ENCODE peak calls at places on chromosomes 6 and 20, in seven cellular contexts. One of them, this sample, is unnamed.

GRCh38 chr6:147881432-147881831 is 372.9 kb downstream of the SAMD5 start:
- DNase-seq in stomach: no peak
- DNase-seq in tibial nerve: no peak
- DNase-seq in GM12878: no peak
- DNase-seq in suprapubic skin: no peak
- DNase-seq in ovary: no peak
- DNase-seq in SK-N-SH: no peak
- DNase-seq in this sample: no peak

GRCh38 chr6:112939543-112939942 is 592.4 kb downstream of the RFPL4B start:
- DNase-seq in ovary: no peak
- DNase-seq in GM12878: no peak
- DNase-seq in stomach: no peak
- DNase-seq in suprapubic skin: no peak
- DNase-seq in tibial nerve: no peak
- DNase-seq in SK-N-SH: peak; percentile 17
- DNase-seq in this sample: no peak

GRCh38 chr6:152375200-152375599 is 262.0 kb downstream of the SYNE1 start:
- DNase-seq in SK-N-SH: no peak
- DNase-seq in tibial nerve: no peak
- DNase-seq in suprapubic skin: no peak
- DNase-seq in GM12878: no peak
- DNase-seq in ovary: no peak
- DNase-seq in stomach: no peak
- DNase-seq in this sample: no peak

GRCh38 chr6:42864602-42865001 is 14.8 kb upstream of the RPL7L1 start:
- DNase-seq in tibial nerve: no peak
- DNase-seq in SK-N-SH: no peak
- DNase-seq in GM12878: no peak
- DNase-seq in ovary: no peak
- DNase-seq in suprapubic skin: no peak
- DNase-seq in stomach: no peak
- DNase-seq in this sample: no peak

GRCh38 chr6:68497927-68498326 is 137.2 kb upstream of the ADGRB3 start:
- DNase-seq in GM12878: no peak
- DNase-seq in suprapubic skin: no peak
- DNase-seq in ovary: no peak
- DNase-seq in stomach: no peak
- DNase-seq in tibial nerve: no peak
- DNase-seq in SK-N-SH: no peak
- DNase-seq in this sample: no peak

GRCh38 chr6:19879663-19880062 is 42.5 kb downstream of the ID4 start:
- DNase-seq in SK-N-SH: no peak
- DNase-seq in GM12878: no peak
- DNase-seq in ovary: no peak
- DNase-seq in tibial nerve: no peak
- DNase-seq in suprapubic skin: no peak
- DNase-seq in stomach: no peak
- DNase-seq in this sample: no peak

GRCh38 chr6:151807513-151808330 is at the start of gene ESR1:
- DNase-seq in ovary: no peak
- DNase-seq in stomach: peak; percentile 28
- DNase-seq in tibial nerve: peak; percentile 32
- DNase-seq in suprapubic skin: no peak
- DNase-seq in SK-N-SH: peak; percentile 33
- DNase-seq in GM12878: no peak
- DNase-seq in this sample: peak; percentile 66

GRCh38 chr6:144415835-144416237 is 130.7 kb downstream of the UTRN start:
- DNase-seq in ovary: no peak
- DNase-seq in suprapubic skin: no peak
- DNase-seq in stomach: no peak
- DNase-seq in GM12878: no peak
- DNase-seq in SK-N-SH: no peak
- DNase-seq in tibial nerve: no peak
- DNase-seq in this sample: no peak

GRCh38 chr6:164396071-164397047 is 913.0 kb downstream of the C6orf118 start:
- DNase-seq in ovary: no peak
- DNase-seq in tibial nerve: no peak
- DNase-seq in GM12878: no peak
- DNase-seq in SK-N-SH: no peak
- DNase-seq in stomach: no peak
- DNase-seq in suprapubic skin: no peak
- DNase-seq in this sample: no peak

GRCh38 chr20:59159091-59159821 is 4.4 kb upstream of the ZNF831 start:
- DNase-seq in stomach: no peak
- DNase-seq in suprapubic skin: no peak
- DNase-seq in GM12878: no peak
- DNase-seq in ovary: no peak
- DNase-seq in tibial nerve: no peak
- DNase-seq in SK-N-SH: no peak
- DNase-seq in this sample: no peak
- TF ChIP-seq EP300 in stomach: no peak
- TF ChIP-seq EP300 in suprapubic skin: no peak
- TF ChIP-seq EP300 in GM12878: no peak
- TF ChIP-seq EP300 in ovary: no peak
- TF ChIP-seq EP300 in tibial nerve: no peak
- TF ChIP-seq EP300 in SK-N-SH: no peak
- TF ChIP-seq EP300 in this sample: no peak

DNA sequence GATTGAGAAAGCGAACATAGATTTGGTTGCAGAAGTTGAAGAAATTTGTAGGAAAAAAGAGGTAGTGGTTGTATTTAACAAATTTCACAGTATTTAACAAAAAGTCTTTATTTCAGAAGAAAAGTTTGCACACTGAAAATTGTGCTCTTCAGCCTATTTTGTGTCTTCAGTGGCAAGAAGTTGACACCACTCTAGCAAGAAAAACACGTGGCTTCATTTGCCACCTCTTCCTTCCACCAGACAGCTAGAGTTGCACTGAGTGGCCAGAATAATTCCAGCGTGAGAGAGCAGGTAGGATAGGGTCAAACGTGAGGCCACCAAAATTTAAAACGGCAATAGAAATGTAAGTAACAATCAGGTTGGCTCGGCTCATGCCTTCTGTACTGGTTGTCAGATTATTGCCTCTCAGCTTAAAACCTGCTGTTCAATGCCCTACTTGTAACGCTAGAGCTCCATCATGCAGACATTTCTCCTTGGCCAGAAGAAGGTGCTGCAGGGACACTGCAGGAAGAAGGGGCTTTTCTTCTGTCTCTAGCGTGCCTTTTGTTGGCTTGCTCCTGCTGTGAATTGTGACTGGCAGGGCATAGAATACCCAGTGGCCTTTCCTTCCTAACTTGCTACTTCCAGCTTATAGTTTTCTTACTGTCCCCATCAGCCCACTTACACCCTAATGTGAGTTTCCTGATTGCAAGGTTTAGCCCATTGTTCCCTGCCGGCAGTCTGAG is 12.1 kb downstream of the TRAPPC3L start:
- DNase-seq in stomach: no peak
- DNase-seq in ovary: no peak
- DNase-seq in suprapubic skin: no peak
- DNase-seq in SK-N-SH: no peak
- DNase-seq in tibial nerve: no peak
- DNase-seq in GM12878: no peak
- DNase-seq in this sample: no peak
- TF ChIP-seq EP300 in stomach: no peak
- TF ChIP-seq EP300 in ovary: no peak
- TF ChIP-seq EP300 in suprapubic skin: no peak
- TF ChIP-seq EP300 in SK-N-SH: no peak
- TF ChIP-seq EP300 in tibial nerve: no peak
- TF ChIP-seq EP300 in GM12878: no peak
- TF ChIP-seq EP300 in this sample: no peak

GRCh38 chr6:84762220-84762940 is 2.0 kb downstream of the TBX18 start:
- DNase-seq in GM12878: no peak
- DNase-seq in tibial nerve: no peak
- DNase-seq in suprapubic skin: no peak
- DNase-seq in stomach: no peak
- DNase-seq in ovary: no peak
- DNase-seq in SK-N-SH: peak; percentile 48
- DNase-seq in this sample: no peak

GRCh38 chr6:84766118-84766683 is 1.8 kb upstream of the TBX18 start:
- DNase-seq in SK-N-SH: no peak
- DNase-seq in suprapubic skin: no peak
- DNase-seq in ovary: no peak
- DNase-seq in tibial nerve: no peak
- DNase-seq in GM12878: no peak
- DNase-seq in stomach: no peak
- DNase-seq in this sample: no peak

GRCh38 chr6:84762941-84763396 is 1.4 kb downstream of the TBX18 start:
- DNase-seq in GM12878: no peak
- DNase-seq in suprapubic skin: no peak
- DNase-seq in ovary: no peak
- DNase-seq in SK-N-SH: peak; percentile 14
- DNase-seq in tibial nerve: peak; percentile 31
- DNase-seq in stomach: no peak
- DNase-seq in this sample: no peak

GRCh38 chr6:84763397-84764331 is 734 bp downstream of the TBX18 start:
- DNase-seq in tibial nerve: peak; percentile 53
- DNase-seq in suprapubic skin: peak; percentile 79
- DNase-seq in SK-N-SH: peak; percentile 56
- DNase-seq in ovary: no peak
- DNase-seq in GM12878: no peak
- DNase-seq in stomach: no peak
- DNase-seq in this sample: peak; percentile 70

GRCh38 chr6:84764332-84765049 is at the start of gene TBX18:
- DNase-seq in GM12878: no peak
- DNase-seq in tibial nerve: peak; percentile 97
- DNase-seq in stomach: peak; percentile 39
- DNase-seq in suprapubic skin: peak; percentile 97
- DNase-seq in ovary: peak; percentile 71
- DNase-seq in SK-N-SH: peak; percentile 85
- DNase-seq in this sample: peak; percentile 91
- TF ChIP-seq EP300 in GM12878: no peak
- TF ChIP-seq EP300 in tibial nerve: peak; percentile 88
- TF ChIP-seq EP300 in stomach: no peak
- TF ChIP-seq EP300 in suprapubic skin: no peak
- TF ChIP-seq EP300 in ovary: peak; percentile 45
- TF ChIP-seq EP300 in SK-N-SH: peak; percentile 17
- TF ChIP-seq EP300 in this sample: no peak

GRCh38 chr6:1263039-1263849 is 48.7 kb upstream of the FOXQ1 start:
- DNase-seq in tibial nerve: no peak
- DNase-seq in ovary: no peak
- DNase-seq in suprapubic skin: no peak
- DNase-seq in GM12878: no peak
- DNase-seq in stomach: no peak
- DNase-seq in SK-N-SH: no peak
- DNase-seq in this sample: no peak
- TF ChIP-seq EP300 in tibial nerve: no peak
- TF ChIP-seq EP300 in ovary: no peak
- TF ChIP-seq EP300 in suprapubic skin: no peak
- TF ChIP-seq EP300 in GM12878: no peak
- TF ChIP-seq EP300 in stomach: no peak
- TF ChIP-seq EP300 in SK-N-SH: no peak
- TF ChIP-seq EP300 in this sample: no peak